ENCODE peak calls at places on chromosome 6, in eight cellular contexts. T is brain microvascular endothelial cell, O is psoas muscle, J is left ventricle myocardium inferior, S is right lobe of liver, Y is cardiac fibroblast, F is breast epithelium, B is cardiac muscle cell. A is an unnamed sample.

GRCh38 chr6:138571585-138572199 is 72.4 kb upstream of the NHSL1 start:
- DNase-seq in T (no peak), O (no peak), J (no peak), S (no peak), Y (no peak), F (no peak), B (no peak), A (no peak)

GRCh38 chr6:104656235-104656634 is 203.5 kb downstream of the HACE1 start:
- DNase-seq in T (no peak), O (no peak), J (no peak), S (no peak), Y (no peak), F (no peak), B (no peak), A (no peak)

GRCh38 chr6:16660157-16660497 is 101.1 kb downstream of the ATXN1 start:
- DNase-seq in T (no peak), O (no peak), J (no peak), S (no peak), Y (no peak), F (no peak), B (no peak), A (no peak)

GRCh38 chr6:135268263-135268662 is 87.2 kb downstream of the MYB start:
- DNase-seq in T (no peak), O (no peak), J (no peak), S (no peak), Y (no peak), F (no peak), B (no peak), A (no peak)

GRCh38 chr6:149821492-149821891 is 42.7 kb downstream of the LRP11 start:
- DNase-seq in T (no peak), O (no peak), J (no peak), S (no peak), Y (no peak), F (no peak), B (no peak), A (no peak)

GRCh38 chr6:21595265-21595950 is 1.9 kb downstream of the SOX4 start:
- DNase-seq in T (no peak), O (peak), J (peak), S (peak), Y (peak), F (peak), B (peak), A (peak)

GRCh38 chr6:169047345-169047744 is 206.3 kb downstream of the THBS2 start:
- DNase-seq in T (no peak), O (no peak), J (no peak), S (no peak), Y (no peak), F (no peak), B (no peak), A (no peak)

GRCh38 chr6:37010402-37010892 is 5.0 kb downstream of the FGD2 start:
- DNase-seq in T (no peak), O (no peak), J (no peak), S (no peak), Y (no peak), F (no peak), B (no peak), A (no peak)

GRCh38 chr6:105431226-105431625 is 28.3 kb upstream of the PREP start:
- DNase-seq in T (peak), O (no peak), J (no peak), S (no peak), Y (peak), F (no peak), B (peak), A (no peak)

GRCh38 chr6:129493396-129493902 is 216.5 kb downstream of the ARHGAP18 start:
- DNase-seq in T (peak), O (no peak), J (no peak), S (no peak), Y (peak), F (no peak), B (no peak), A (no peak)

GRCh38 chr6:78593898-78594666 is 273.3 kb upstream of the IRAK1BP1 start:
- DNase-seq in T (no peak), O (no peak), J (no peak), S (no peak), Y (no peak), F (no peak), B (no peak), A (no peak)

GRCh38 chr6:67450641-67451040 is 1184.4 kb upstream of the ADGRB3 start:
- DNase-seq in T (no peak), O (no peak), J (no peak), S (no peak), Y (no peak), F (no peak), B (no peak), A (no peak)

GRCh38 chr6:144922120-144922722 is 637.1 kb downstream of the UTRN start:
- DNase-seq in T (no peak), O (no peak), J (no peak), S (no peak), Y (peak), F (no peak), B (no peak), A (no peak)

GRCh38 chr6:111711989-111712388 is 106.3 kb upstream of the TRAF3IP2 start:
- DNase-seq in T (no peak), O (no peak), J (no peak), S (no peak), Y (no peak), F (no peak), B (no peak), A (no peak)

GRCh38 chr6:15663057-15663638 is 320 bp upstream of the DTNBP1 start:
- DNase-seq in T (peak), O (no peak), J (no peak), S (no peak), Y (peak), F (no peak), B (no peak), A (peak)

GRCh38 chr6:30614044-30614842 is 2.8 kb downstream of the PPP1R10 start:
- DNase-seq in T (no peak), O (no peak), J (no peak), S (no peak), Y (no peak), F (no peak), B (no peak), A (no peak)

GRCh38 chr6:17354700-17355403 is 38.5 kb upstream of the CAP2 start:
- DNase-seq in T (peak), O (no peak), J (no peak), S (no peak), Y (peak), F (no peak), B (no peak), A (no peak)

GRCh38 chr6:120556491-120556890 is 777.8 kb downstream of the TBC1D32 start:
- DNase-seq in T (no peak), O (no peak), J (no peak), S (no peak), Y (no peak), F (no peak), B (no peak), A (no peak)

GRCh38 chr6:15946701-15947390 is 182.0 kb upstream of the MYLIP start:
- DNase-seq in T (no peak), O (no peak), J (no peak), S (no peak), Y (no peak), F (no peak), B (no peak), A (no peak)

GRCh38 chr6:89602713-89603112 is 35.8 kb downstream of the LYRM2 start:
- DNase-seq in T (no peak), O (no peak), J (no peak), S (no peak), Y (no peak), F (no peak), B (peak), A (no peak)

GRCh38 chr6:32840604-32841246 is 2.2 kb upstream of the TAP2 start:
- DNase-seq in T (no peak), O (no peak), J (no peak), S (no peak), Y (no peak), F (peak), B (no peak), A (no peak)

GRCh38 chr6:169557887-169558286 is 143.9 kb downstream of the WDR27 start:
- DNase-seq in T (no peak), O (no peak), J (no peak), S (no peak), Y (no peak), F (no peak), B (no peak), A (no peak)

GRCh38 chr6:123953920-123954319 is 150.3 kb downstream of the NKAIN2 start:
- DNase-seq in T (no peak), O (no peak), J (no peak), S (no peak), Y (no peak), F (no peak), B (no peak), A (no peak)

GRCh38 chr6:30885481-30885998 is 1.2 kb downstream of the DDR1 start:
- DNase-seq in T (peak), O (no peak), J (no peak), S (no peak), Y (peak), F (peak), B (peak), A (no peak)

GRCh38 chr6:135318728-135319469 is 137.8 kb downstream of the MYB start:
- DNase-seq in T (no peak), O (no peak), J (no peak), S (no peak), Y (no peak), F (no peak), B (no peak), A (no peak)

GRCh38 chr6:73085362-73085975 is 139.8 kb downstream of the KHDC1L start:
- DNase-seq in T (no peak), O (no peak), J (no peak), S (no peak), Y (no peak), F (no peak), B (peak), A (no peak)

GRCh38 chr6:20946037-20946436 is 411.8 kb downstream of the CDKAL1 start:
- DNase-seq in T (peak), O (no peak), J (no peak), S (no peak), Y (peak), F (no peak), B (no peak), A (no peak)

GRCh38 chr6:11083956-11084355 is 9.7 kb upstream of the SMIM13 start:
- DNase-seq in T (no peak), O (no peak), J (no peak), S (no peak), Y (no peak), F (no peak), B (no peak), A (no peak)

GRCh38 chr6:33820243-33820642 is 16.4 kb upstream of the MLN start:
- DNase-seq in T (no peak), O (no peak), J (no peak), S (no peak), Y (no peak), F (no peak), B (no peak), A (no peak)

GRCh38 chr6:161406633-161407032 is 132.8 kb upstream of the AGPAT4 start:
- DNase-seq in T (peak), O (no peak), J (no peak), S (no peak), Y (peak), F (no peak), B (no peak), A (no peak)

GRCh38 chr6:11771473-11772048 is 7.0 kb downstream of the ADTRP start:
- DNase-seq in T (peak), O (no peak), J (no peak), S (no peak), Y (peak), F (no peak), B (no peak), A (no peak)

GRCh38 chr6:36958775-36959554 is 4.4 kb downstream of the PI16 start:
- DNase-seq in T (no peak), O (no peak), J (no peak), S (no peak), Y (no peak), F (no peak), B (no peak), A (peak)

GRCh38 chr6:51398064-51398740 is 579.5 kb downstream of the TFAP2B start:
- DNase-seq in T (no peak), O (no peak), J (no peak), S (no peak), Y (no peak), F (no peak), B (peak), A (no peak)

GRCh38 chr6:35471836-35472345 is 3.7 kb downstream of the RPL10A start:
- DNase-seq in T (no peak), O (peak), J (no peak), S (no peak), Y (no peak), F (no peak), B (no peak), A (no peak)
- H3K4me3 ChIP-seq in T (no peak), O (no peak), J (no peak), S (no peak), Y (no peak), F (no peak), B (no peak), A (no peak)

GRCh38 chr6:146935489-146935888 is 268.7 kb upstream of the STXBP5 start:
- DNase-seq in T (no peak), O (no peak), J (no peak), S (no peak), Y (no peak), F (no peak), B (no peak), A (no peak)

GRCh38 chr6:146928503-146928902 is 275.7 kb upstream of the STXBP5 start:
- DNase-seq in T (no peak), O (no peak), J (no peak), S (no peak), Y (no peak), F (no peak), B (no peak), A (no peak)

GRCh38 chr6:146925846-146926245 is 278.4 kb upstream of the STXBP5 start:
- DNase-seq in T (no peak), O (no peak), J (no peak), S (no peak), Y (no peak), F (no peak), B (no peak), A (no peak)

GRCh38 chr6:146931214-146931613 is 273.0 kb upstream of the STXBP5 start:
- DNase-seq in T (no peak), O (no peak), J (no peak), S (no peak), Y (peak), F (no peak), B (no peak), A (no peak)
- TF ChIP-seq CTCF in T (no peak), O (peak), J (no peak), S (no peak), Y (no peak), F (no peak), B (no peak), A (no peak)

GRCh38 chr6:106514281-106514885 is 114.9 kb downstream of the RTN4IP1 start:
- DNase-seq in T (no peak), O (no peak), J (no peak), S (no peak), Y (no peak), F (no peak), B (no peak), A (no peak)

GRCh38 chr6:106512958-106513480 is 116.3 kb downstream of the RTN4IP1 start:
- DNase-seq in T (no peak), O (no peak), J (no peak), S (no peak), Y (no peak), F (no peak), B (no peak), A (peak)

GRCh38 chr6:106511274-106512047 is 117.8 kb downstream of the RTN4IP1 start:
- DNase-seq in T (no peak), O (peak), J (no peak), S (peak), Y (peak), F (peak), B (peak), A (no peak)

GRCh38 chr6:106512048-106512957 is 117.0 kb downstream of the RTN4IP1 start:
- DNase-seq in T (no peak), O (peak), J (peak), S (peak), Y (peak), F (peak), B (peak), A (peak)

GRCh38 chr6:106513813-106514212 is 115.5 kb downstream of the RTN4IP1 start:
- DNase-seq in T (no peak), O (no peak), J (no peak), S (no peak), Y (no peak), F (no peak), B (no peak), A (no peak)
- H3K4me3 ChIP-seq in T (no peak), O (peak), J (peak), S (peak), Y (peak), F (peak), B (no peak), A (no peak)

GRCh38 chr6:4370066-4370465 is 234.7 kb upstream of the ECI2 start:
- DNase-seq in T (peak), O (no peak), J (no peak), S (no peak), Y (peak), F (no peak), B (no peak), A (no peak)
- TF ChIP-seq CTCF in T (peak), O (no peak), J (no peak), S (no peak), Y (no peak), F (no peak), B (no peak), A (no peak)

GRCh38 chr6:27674882-27675281 is 202.0 kb upstream of the ZNF184 start:
- DNase-seq in T (no peak), O (no peak), J (no peak), S (no peak), Y (no peak), F (no peak), B (no peak), A (no peak)

GRCh38 chr6:27679968-27680694 is 207.2 kb upstream of the ZNF184 start:
- DNase-seq in T (no peak), O (no peak), J (no peak), S (no peak), Y (no peak), F (no peak), B (no peak), A (no peak)

GRCh38 chr6:27678449-27678848 is 205.5 kb upstream of the ZNF184 start:
- DNase-seq in T (no peak), O (no peak), J (no peak), S (no peak), Y (no peak), F (no peak), B (no peak), A (no peak)

GRCh38 chr6:27684264-27685211 is 211.6 kb upstream of the ZNF184 start:
- DNase-seq in T (peak), O (no peak), J (no peak), S (no peak), Y (peak), F (no peak), B (peak), A (no peak)

GRCh38 chr6:27679308-27679967 is 206.5 kb upstream of the ZNF184 start:
- DNase-seq in T (no peak), O (no peak), J (no peak), S (no peak), Y (no peak), F (no peak), B (no peak), A (no peak)
- H3K4me3 ChIP-seq in T (peak), O (no peak), J (no peak), S (no peak), Y (no peak), F (no peak), B (peak), A (no peak)

GRCh38 chr6:99132026-99132425 is 184.3 kb upstream of the FBXL4 start:
- DNase-seq in T (no peak), O (no peak), J (no peak), S (no peak), Y (no peak), F (no peak), B (no peak), A (no peak)

GRCh38 chr6:99130897-99131873 is 183.4 kb upstream of the FBXL4 start:
- DNase-seq in T (no peak), O (no peak), J (no peak), S (no peak), Y (no peak), F (no peak), B (peak), A (no peak)

DNA sequence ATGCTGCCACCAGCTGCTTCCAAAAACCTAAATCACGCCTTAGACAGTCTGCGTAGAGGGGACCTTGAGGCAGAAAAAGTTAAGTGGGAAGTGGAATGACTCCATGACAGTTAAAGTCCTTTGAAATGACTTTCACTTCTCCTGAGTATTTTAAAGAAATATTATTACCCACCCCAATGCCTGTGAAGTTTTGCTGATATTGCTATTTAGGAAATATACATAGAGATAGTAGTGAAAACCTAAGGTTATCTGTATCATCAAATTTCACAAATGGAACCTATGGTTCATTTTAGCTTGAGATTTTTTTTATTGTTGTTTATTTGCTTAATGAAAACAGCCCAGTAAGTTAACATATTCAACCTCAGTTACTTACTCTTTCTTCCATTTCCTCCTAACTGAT is 182.1 kb upstream of the FBXL4 start:
- DNase-seq in T (no peak), O (no peak), J (no peak), S (no peak), Y (no peak), F (no peak), B (no peak), A (no peak)
- TF ChIP-seq CTCF in T (no peak), O (no peak), J (no peak), S (no peak), Y (no peak), F (no peak), B (no peak), A (no peak)

A was measured in tibial artery.